ENCODE peak calls at places on chromosomes 3 and 15, in six cellular contexts. One of them, this sample, is unnamed.
A peak's percentile ranks its signal among the peaks of the same experiment; 100 is the strongest.

GRCh38 chr15:41483115-41483514 is 10.6 kb upstream of the ITPKA start:
- DNase-seq in SK-N-SH: no peak
- DNase-seq in hepatocyte: no peak
- DNase-seq in OCI-LY7: no peak
- DNase-seq in PC-3: no peak
- DNase-seq in MM.1S: peak; percentile 45
- DNase-seq in this sample: no peak

GRCh38 chr3:9397911-9398714 is 698 bp downstream of the SETD5 start:
- DNase-seq in SK-N-SH: peak; percentile 30
- DNase-seq in hepatocyte: peak; percentile 73
- DNase-seq in OCI-LY7: peak; percentile 38
- DNase-seq in PC-3: no peak
- DNase-seq in MM.1S: peak; percentile 34
- DNase-seq in this sample: peak; percentile 69

GRCh38 chr15:71526061-71526460 is 284.3 kb upstream of the NR2E3 start:
- DNase-seq in OCI-LY7: no peak
- DNase-seq in MM.1S: no peak
- DNase-seq in SK-N-SH: no peak
- DNase-seq in PC-3: no peak
- DNase-seq in hepatocyte: peak; percentile 38
- DNase-seq in this sample: peak; percentile 47

GRCh38 chr3:53044371-53045106 is 1.3 kb downstream of the SFMBT1 start:
- DNase-seq in PC-3: peak; percentile 45
- DNase-seq in SK-N-SH: peak; percentile 52
- DNase-seq in MM.1S: peak; percentile 36
- DNase-seq in OCI-LY7: peak; percentile 51
- DNase-seq in hepatocyte: peak; percentile 47
- DNase-seq in this sample: peak; percentile 66

GRCh38 chr3:45020534-45020933 is 5.6 kb upstream of the CLEC3B start:
- DNase-seq in hepatocyte: no peak
- DNase-seq in OCI-LY7: no peak
- DNase-seq in MM.1S: no peak
- DNase-seq in PC-3: no peak
- DNase-seq in SK-N-SH: no peak
- DNase-seq in this sample: no peak

GRCh38 chr15:67548862-67549651 is 6.6 kb downstream of the MAP2K5 start:
- DNase-seq in PC-3: no peak
- DNase-seq in OCI-LY7: peak; percentile 44
- DNase-seq in hepatocyte: peak; percentile 17
- DNase-seq in SK-N-SH: peak; percentile 54
- DNase-seq in MM.1S: no peak
- DNase-seq in this sample: peak; percentile 70

GRCh38 chr3:13426591-13426990 is 6.5 kb upstream of the NUP210 start:
- DNase-seq in OCI-LY7: no peak
- DNase-seq in hepatocyte: no peak
- DNase-seq in SK-N-SH: no peak
- DNase-seq in PC-3: no peak
- DNase-seq in MM.1S: no peak
- DNase-seq in this sample: no peak

GRCh38 chr3:34646911-34647465 is 848.6 kb downstream of the PDCD6IP start:
- DNase-seq in OCI-LY7: no peak
- DNase-seq in MM.1S: peak; percentile 7
- DNase-seq in PC-3: no peak
- DNase-seq in hepatocyte: no peak
- DNase-seq in SK-N-SH: no peak
- DNase-seq in this sample: no peak

GRCh38 chr15:78598348-78598747 is 22.4 kb downstream of the CHRNA3 start:
- DNase-seq in SK-N-SH: no peak
- DNase-seq in PC-3: no peak
- DNase-seq in MM.1S: no peak
- DNase-seq in OCI-LY7: no peak
- DNase-seq in hepatocyte: no peak
- DNase-seq in this sample: no peak

GRCh38 chr3:51735950-51736349 is 29.1 kb downstream of the GRM2 start:
- DNase-seq in MM.1S: no peak
- DNase-seq in OCI-LY7: no peak
- DNase-seq in hepatocyte: no peak
- DNase-seq in PC-3: no peak
- DNase-seq in SK-N-SH: no peak
- DNase-seq in this sample: no peak

GRCh38 chr3:12120374-12121140 is 38.2 kb downstream of the TIMP4 start:
- DNase-seq in OCI-LY7: peak; percentile 3
- DNase-seq in PC-3: no peak
- DNase-seq in SK-N-SH: no peak
- DNase-seq in MM.1S: peak; percentile 35
- DNase-seq in hepatocyte: no peak
- DNase-seq in this sample: no peak

GRCh38 chr3:188403404-188403803 is 249.4 kb downstream of the LPP start:
- DNase-seq in hepatocyte: no peak
- DNase-seq in OCI-LY7: no peak
- DNase-seq in MM.1S: peak; percentile 38
- DNase-seq in SK-N-SH: no peak
- DNase-seq in PC-3: no peak
- DNase-seq in this sample: no peak

GRCh38 chr3:127590282-127590592 is 296 bp downstream of the TPRA1 start:
- DNase-seq in SK-N-SH: peak; percentile 84
- DNase-seq in PC-3: no peak
- DNase-seq in MM.1S: no peak
- DNase-seq in hepatocyte: no peak
- DNase-seq in OCI-LY7: no peak
- DNase-seq in this sample: no peak

GRCh38 chr3:126125781-126126251 is 41.9 kb upstream of the SLC41A3 start:
- DNase-seq in SK-N-SH: no peak
- DNase-seq in MM.1S: no peak
- DNase-seq in hepatocyte: no peak
- DNase-seq in PC-3: no peak
- DNase-seq in OCI-LY7: no peak
- DNase-seq in this sample: no peak

GRCh38 chr15:60918234-60918964 is 310.7 kb downstream of the RORA start:
- DNase-seq in MM.1S: no peak
- DNase-seq in hepatocyte: peak; percentile 23
- DNase-seq in OCI-LY7: no peak
- DNase-seq in SK-N-SH: no peak
- DNase-seq in PC-3: peak; percentile 27
- DNase-seq in this sample: no peak

GRCh38 chr15:71807125-71807629 is 3.2 kb upstream of the NR2E3 start:
- DNase-seq in OCI-LY7: no peak
- DNase-seq in SK-N-SH: peak; percentile 29
- DNase-seq in MM.1S: no peak
- DNase-seq in PC-3: no peak
- DNase-seq in hepatocyte: no peak
- DNase-seq in this sample: no peak

GRCh38 chr3:178059836-178060235 is 476.4 kb upstream of the KCNMB2 start:
- DNase-seq in PC-3: no peak
- DNase-seq in hepatocyte: no peak
- DNase-seq in OCI-LY7: no peak
- DNase-seq in MM.1S: no peak
- DNase-seq in SK-N-SH: no peak
- DNase-seq in this sample: peak; percentile 62

GRCh38 chr15:30923429-30923828 is 19.7 kb downstream of the FAN1 start:
- DNase-seq in OCI-LY7: no peak
- DNase-seq in MM.1S: no peak
- DNase-seq in SK-N-SH: no peak
- DNase-seq in hepatocyte: no peak
- DNase-seq in PC-3: no peak
- DNase-seq in this sample: no peak

GRCh38 chr3:109339714-109340648 is 2.6 kb upstream of the DPPA4 start:
- DNase-seq in MM.1S: no peak
- DNase-seq in OCI-LY7: no peak
- DNase-seq in PC-3: no peak
- DNase-seq in hepatocyte: no peak
- DNase-seq in SK-N-SH: no peak
- DNase-seq in this sample: no peak

GRCh38 chr3:194675081-194675640 is 3.2 kb upstream of the LSG1 start:
- DNase-seq in SK-N-SH: no peak
- DNase-seq in OCI-LY7: no peak
- DNase-seq in PC-3: no peak
- DNase-seq in hepatocyte: no peak
- DNase-seq in MM.1S: no peak
- DNase-seq in this sample: peak; percentile 61

GRCh38 chr15:55403531-55403930 is 4.6 kb downstream of the CCPG1 start:
- DNase-seq in OCI-LY7: peak; percentile 61
- DNase-seq in MM.1S: peak; percentile 85
- DNase-seq in hepatocyte: peak; percentile 7
- DNase-seq in SK-N-SH: no peak
- DNase-seq in PC-3: no peak
- DNase-seq in this sample: peak; percentile 49

GRCh38 chr15:75202251-75203016 is 752 bp downstream of the C15orf39 start:
- DNase-seq in MM.1S: peak; percentile 82
- DNase-seq in OCI-LY7: peak; percentile 93
- DNase-seq in hepatocyte: peak; percentile 90
- DNase-seq in PC-3: peak; percentile 62
- DNase-seq in SK-N-SH: peak; percentile 81
- DNase-seq in this sample: peak; percentile 95

GRCh38 chr15:58506064-58506490 is 74.3 kb downstream of the LIPC start:
- DNase-seq in MM.1S: no peak
- DNase-seq in hepatocyte: no peak
- DNase-seq in SK-N-SH: no peak
- DNase-seq in OCI-LY7: no peak
- DNase-seq in PC-3: no peak
- DNase-seq in this sample: peak; percentile 38

GRCh38 chr3:56879453-56880224 is 77.9 kb upstream of the ARHGEF3 start:
- DNase-seq in MM.1S: no peak
- DNase-seq in OCI-LY7: no peak
- DNase-seq in SK-N-SH: no peak
- DNase-seq in PC-3: peak; percentile 55
- DNase-seq in hepatocyte: no peak
- DNase-seq in this sample: peak; percentile 82

GRCh38 chr15:70503798-70504304 is 259.5 kb downstream of the UACA start:
- DNase-seq in hepatocyte: no peak
- DNase-seq in OCI-LY7: no peak
- DNase-seq in PC-3: no peak
- DNase-seq in SK-N-SH: no peak
- DNase-seq in MM.1S: no peak
- DNase-seq in this sample: no peak
- H3K4me2 ChIP-seq in hepatocyte: no peak overlapping the region
- H3K4me2 ChIP-seq in OCI-LY7: peak overlapping the region; percentile 74
- H3K4me2 ChIP-seq in PC-3: peak overlapping the region; percentile 73
- H3K4me2 ChIP-seq in SK-N-SH: peak overlapping the region; percentile 50
- H3K4me2 ChIP-seq in MM.1S: peak overlapping the region; percentile 86
- H3K4me2 ChIP-seq in this sample: peak overlapping the region; percentile 39

GRCh38 chr3:183637106-183637486 is 1.7 kb downstream of the KLHL24 start:
- DNase-seq in MM.1S: no peak
- DNase-seq in SK-N-SH: no peak
- DNase-seq in hepatocyte: no peak
- DNase-seq in PC-3: peak; percentile 7
- DNase-seq in OCI-LY7: no peak
- DNase-seq in this sample: peak; percentile 9

GRCh38 chr3:183635107-183635430 is 354 bp upstream of the KLHL24 start:
- DNase-seq in PC-3: no peak
- DNase-seq in OCI-LY7: no peak
- DNase-seq in hepatocyte: no peak
- DNase-seq in MM.1S: no peak
- DNase-seq in SK-N-SH: no peak
- DNase-seq in this sample: no peak

GRCh38 chr3:183635431-183636220 is at the start of gene KLHL24:
- DNase-seq in PC-3: peak; percentile 93
- DNase-seq in OCI-LY7: peak; percentile 94
- DNase-seq in MM.1S: peak; percentile 99
- DNase-seq in SK-N-SH: peak; percentile 92
- DNase-seq in hepatocyte: peak; percentile 97
- DNase-seq in this sample: peak; percentile 97

GRCh38 chr3:183636221-183637105 is 1.0 kb downstream of the KLHL24 start:
- DNase-seq in OCI-LY7: peak; percentile 98
- DNase-seq in MM.1S: peak; percentile 100
- DNase-seq in hepatocyte: peak; percentile 96
- DNase-seq in PC-3: peak; percentile 98
- DNase-seq in SK-N-SH: peak; percentile 92
- DNase-seq in this sample: peak; percentile 96

GRCh38 chr3:183634707-183635106 is 716 bp upstream of the KLHL24 start:
- DNase-seq in hepatocyte: no peak
- DNase-seq in PC-3: no peak
- DNase-seq in OCI-LY7: no peak
- DNase-seq in MM.1S: peak; percentile 29
- DNase-seq in SK-N-SH: no peak
- DNase-seq in this sample: no peak
- TF ChIP-seq EZH2phosphoT487 in hepatocyte: no peak
- TF ChIP-seq EZH2phosphoT487 in PC-3: no peak
- TF ChIP-seq EZH2phosphoT487 in OCI-LY7: no peak
- TF ChIP-seq EZH2phosphoT487 in MM.1S: no peak
- TF ChIP-seq EZH2phosphoT487 in SK-N-SH: no peak
- TF ChIP-seq EZH2phosphoT487 in this sample: no peak

DNA sequence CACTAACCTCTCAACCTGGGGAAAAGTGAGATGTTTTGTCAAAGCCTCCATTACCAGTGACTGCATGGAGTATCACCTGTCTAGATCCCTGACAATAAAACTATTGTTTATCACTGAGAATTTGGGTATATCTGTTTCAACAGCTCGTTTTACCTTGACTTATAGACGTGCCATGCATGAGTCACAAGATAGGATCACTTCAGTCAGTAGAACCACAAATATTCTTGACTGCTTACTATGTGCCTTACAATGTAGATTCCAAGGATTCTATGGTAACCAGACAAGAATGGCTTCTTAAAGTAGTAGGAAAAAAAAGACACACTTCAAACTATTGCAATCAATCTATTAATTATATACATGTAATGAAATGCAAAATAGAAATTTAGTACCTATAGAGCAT is 55.7 kb upstream of the GRM7 start:
- DNase-seq in hepatocyte: no peak
- DNase-seq in PC-3: peak; percentile 58
- DNase-seq in MM.1S: no peak
- DNase-seq in SK-N-SH: no peak
- DNase-seq in OCI-LY7: no peak
- DNase-seq in this sample: no peak
- H3K4me2 ChIP-seq in hepatocyte: no peak overlapping the region
- H3K4me2 ChIP-seq in PC-3: no peak overlapping the region
- H3K4me2 ChIP-seq in MM.1S: no peak overlapping the region
- H3K4me2 ChIP-seq in SK-N-SH: no peak overlapping the region
- H3K4me2 ChIP-seq in OCI-LY7: no peak overlapping the region
- H3K4me2 ChIP-seq in this sample: no peak overlapping the region

GRCh38 chr15:45729146-45729545 is 94.3 kb downstream of the SQOR start:
- DNase-seq in MM.1S: no peak
- DNase-seq in PC-3: peak; percentile 44
- DNase-seq in SK-N-SH: no peak
- DNase-seq in hepatocyte: no peak
- DNase-seq in OCI-LY7: no peak
- DNase-seq in this sample: no peak
- TF ChIP-seq EZH2phosphoT487 in MM.1S: no peak
- TF ChIP-seq EZH2phosphoT487 in PC-3: no peak
- TF ChIP-seq EZH2phosphoT487 in SK-N-SH: no peak
- TF ChIP-seq EZH2phosphoT487 in hepatocyte: no peak
- TF ChIP-seq EZH2phosphoT487 in OCI-LY7: no peak
- TF ChIP-seq EZH2phosphoT487 in this sample: no peak

DNA sequence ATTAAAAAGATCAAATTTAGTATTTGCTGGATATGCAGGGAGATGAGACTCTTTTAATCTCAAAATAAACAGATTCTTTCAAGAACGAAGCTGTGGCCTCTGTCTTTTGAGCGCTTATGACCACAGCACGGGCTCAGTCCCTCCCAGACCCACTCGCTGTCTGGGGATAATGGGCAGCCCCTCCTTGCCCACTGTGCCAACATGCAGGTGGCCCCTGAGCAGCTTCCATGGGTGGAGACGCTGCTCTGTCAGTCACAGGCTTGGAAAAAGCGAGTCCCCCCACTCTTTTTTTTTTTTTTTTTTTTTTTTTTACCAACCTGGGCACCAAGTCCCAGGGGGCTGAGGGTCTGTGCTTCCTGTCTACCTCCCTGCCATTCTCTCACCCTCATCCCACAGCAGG is 150.9 kb downstream of the LRRK1 start:
- DNase-seq in PC-3: no peak
- DNase-seq in hepatocyte: no peak
- DNase-seq in OCI-LY7: no peak
- DNase-seq in MM.1S: no peak
- DNase-seq in SK-N-SH: no peak
- DNase-seq in this sample: no peak
- H3K4me2 ChIP-seq in PC-3: no peak overlapping the region
- H3K4me2 ChIP-seq in hepatocyte: no peak overlapping the region
- H3K4me2 ChIP-seq in OCI-LY7: no peak overlapping the region
- H3K4me2 ChIP-seq in MM.1S: no peak overlapping the region
- H3K4me2 ChIP-seq in SK-N-SH: peak overlapping the region; percentile 55
- H3K4me2 ChIP-seq in this sample: no peak overlapping the region